ENCODE peak calls at places on chromosomes 16 and 17, in five cellular contexts. X, I, P, E and T are unnamed samples.
A peak's percentile ranks its signal among the peaks of the same experiment; 100 is the strongest.

GRCh38 chr16:48101069-48101674 is 54.6 kb downstream of the ABCC12 start:
- DNase-seq in X (no peak), P (no peak), I (peak; percentile 63), E (no peak), T (no peak)

GRCh38 chr16:2224183-2224486 is 744 bp downstream of the E4F1 start:
- DNase-seq in I (no peak), E (no peak), X (no peak), P (no peak), T (no peak)

GRCh38 chr17:13788385-13788784 is 186.7 kb upstream of the HS3ST3A1 start:
- DNase-seq in P (no peak), X (no peak), E (no peak), I (no peak), T (no peak)

GRCh38 chr16:65833171-65833871 is 533.2 kb upstream of the CDH5 start:
- DNase-seq in I (no peak), P (no peak), X (no peak), E (no peak), T (no peak)

GRCh38 chr17:50686494-50687199 is 21.1 kb downstream of the ANKRD40 start:
- DNase-seq in E (no peak), X (peak; percentile 35), P (no peak), I (no peak), T (no peak)

GRCh38 chr17:57940653-57941329 is 14.4 kb downstream of the CUEDC1 start:
- DNase-seq in X (no peak), E (no peak), P (no peak), I (peak; percentile 21), T (no peak)

GRCh38 chr17:708132-708531 is 6.5 kb downstream of the VPS53 start:
- DNase-seq in P (no peak), I (no peak), X (no peak), E (no peak), T (no peak)

GRCh38 chr16:24610421-24610765 is 71.0 kb downstream of the RBBP6 start:
- DNase-seq in X (peak; percentile 74), I (peak; percentile 11), E (no peak), P (peak; percentile 47), T (no peak)

GRCh38 chr17:72119963-72120877 is 600 bp upstream of the SOX9 start:
- DNase-seq in X (peak; percentile 73), E (no peak), P (peak; percentile 61), I (peak; percentile 13), T (no peak)

GRCh38 chr17:787641-788221 is 5.6 kb downstream of the MRM3 start:
- DNase-seq in P (no peak), X (no peak), E (no peak), I (no peak), T (no peak)

GRCh38 chr17:39755550-39756375 is 18.0 kb downstream of the GRB7 start:
- DNase-seq in I (no peak), P (no peak), X (peak; percentile 57), E (peak; percentile 38), T (peak; percentile 49)

GRCh38 chr17:49496183-49496865 is 1.2 kb downstream of the NGFR start:
- DNase-seq in I (peak; percentile 92), E (peak; percentile 70), X (peak; percentile 96), P (peak; percentile 38), T (peak; percentile 90)

GRCh38 chr16:86858501-86858900 is 280.2 kb downstream of the FOXL1 start:
- DNase-seq in I (no peak), P (no peak), X (no peak), E (no peak), T (no peak)

GRCh38 chr17:82411396-82412053 is 6.6 kb upstream of the HEXD start:
- DNase-seq in X (no peak), I (no peak), P (no peak), E (no peak), T (no peak)

GRCh38 chr17:51263001-51263400 is 2.7 kb downstream of the UTP18 start:
- DNase-seq in I (no peak), X (no peak), P (no peak), E (no peak), T (no peak)

GRCh38 chr16:78324649-78325274 is 225.3 kb downstream of the WWOX start:
- DNase-seq in X (peak; percentile 7), P (no peak), E (no peak), I (no peak), T (no peak)

GRCh38 chr17:35160354-35161201 is 13.0 kb downstream of the UNC45B start:
- DNase-seq in E (no peak), P (no peak), I (no peak), X (no peak), T (peak; percentile 24)

GRCh38 chr17:61072648-61073047 is 327.0 kb upstream of the TBX2 start:
- DNase-seq in P (no peak), X (no peak), E (no peak), I (no peak), T (no peak)

GRCh38 chr17:65039349-65039988 is 17.1 kb downstream of the GNA13 start:
- DNase-seq in X (no peak), I (peak; percentile 49), E (peak; percentile 27), P (no peak), T (peak; percentile 38)

GRCh38 chr16:76669288-76669687 is 392.1 kb downstream of the CNTNAP4 start:
- DNase-seq in X (no peak), I (no peak), P (no peak), E (no peak), T (no peak)

GRCh38 chr16:13372421-13372820 is 471.0 kb downstream of the SHISA9 start:
- DNase-seq in I (no peak), X (no peak), E (no peak), P (no peak), T (no peak)

GRCh38 chr16:87445486-87445885 is 47.3 kb downstream of the ZCCHC14 start:
- DNase-seq in P (no peak), X (no peak), E (no peak), I (no peak), T (no peak)

GRCh38 chr16:51409001-51409675 is 258.1 kb upstream of the SALL1 start:
- DNase-seq in P (no peak), X (no peak), E (no peak), I (no peak), T (no peak)

GRCh38 chr16:75065808-75066149 is 50.8 kb downstream of the LDHD start:
- DNase-seq in X (no peak), P (no peak), I (no peak), E (no peak), T (no peak)

GRCh38 chr17:42249681-42250446 is 26.3 kb downstream of the STAT5B start:
- DNase-seq in P (no peak), E (no peak), I (peak; percentile 55), X (no peak), T (no peak)

GRCh38 chr16:88442811-88443576 is 10.1 kb upstream of the ZFPM1 start:
- DNase-seq in I (peak; percentile 88), X (peak; percentile 99), E (peak; percentile 71), P (no peak), T (peak; percentile 81)

GRCh38 chr16:13540771-13541170 is 379.2 kb upstream of the ERCC4 start:
- DNase-seq in E (no peak), X (no peak), P (no peak), I (no peak), T (no peak)

GRCh38 chr16:29852654-29853053 is 10.4 kb downstream of the CDIPT start:
- DNase-seq in P (no peak), X (no peak), I (no peak), E (no peak), T (no peak)

GRCh38 chr16:49337814-49338350 is 35.7 kb upstream of the C16orf78 start:
- DNase-seq in P (no peak), I (no peak), E (no peak), X (no peak), T (no peak)

GRCh38 chr16:15440852-15441251 is 6.5 kb downstream of the BMERB1 start:
- DNase-seq in X (no peak), I (no peak), E (no peak), P (no peak), T (no peak)

GRCh38 chr16:72362972-72363371 is 191.0 kb upstream of the PMFBP1 start:
- DNase-seq in E (no peak), X (no peak), P (no peak), I (no peak), T (no peak)

GRCh38 chr16:25235991-25236390 is 19.2 kb downstream of the AQP8 start:
- DNase-seq in I (no peak), P (no peak), X (no peak), E (no peak), T (no peak)

GRCh38 chr16:4142268-4142667 is 26.0 kb upstream of the ADCY9 start:
- DNase-seq in P (no peak), I (peak; percentile 13), X (no peak), E (peak; percentile 10), T (peak; percentile 36)

GRCh38 chr16:57392694-57393093 is 11.9 kb upstream of the CCL17 start:
- DNase-seq in P (no peak), E (no peak), I (no peak), X (no peak), T (no peak)

GRCh38 chr16:69077251-69077650 is 28.2 kb upstream of the HAS3 start:
- DNase-seq in I (no peak), X (no peak), P (no peak), E (no peak), T (no peak)

GRCh38 chr17:50154604-50155003 is 4.1 kb upstream of the PPP1R9B start:
- DNase-seq in P (no peak), X (no peak), I (no peak), E (no peak), T (no peak)